ENCODE peak calls at places on chromosomes 4 and X, in ten cellular contexts. One of them, this sample, is unnamed.

GRCh38 chrX:14056201-14056600 is 26.5 kb upstream of the GEMIN8 start:
- DNase-seq in heart left ventricle: no peak
- DNase-seq in kidney: no peak
- DNase-seq in cardiac fibroblast: no peak
- DNase-seq in dorsolateral prefrontal cortex: no peak
- DNase-seq in tibial nerve: no peak
- DNase-seq in neural progenitor cell: no peak
- DNase-seq in GM13977: no peak
- DNase-seq in left lung: no peak
- DNase-seq in breast epithelium: no peak
- DNase-seq in this sample: no peak

GRCh38 chrX:48934581-48935331 is 15.9 kb upstream of the PIM2 start:
- DNase-seq in kidney: no peak
- DNase-seq in GM13977: no peak
- DNase-seq in left lung: no peak
- DNase-seq in breast epithelium: no peak
- DNase-seq in neural progenitor cell: no peak
- DNase-seq in tibial nerve: no peak
- DNase-seq in heart left ventricle: no peak
- DNase-seq in cardiac fibroblast: no peak
- DNase-seq in dorsolateral prefrontal cortex: no peak
- DNase-seq in this sample: no peak

GRCh38 chr4:6227412-6228157 is 27.2 kb upstream of the JAKMIP1 start:
- DNase-seq in breast epithelium: peak
- DNase-seq in cardiac fibroblast: no peak
- DNase-seq in GM13977: no peak
- DNase-seq in kidney: no peak
- DNase-seq in tibial nerve: no peak
- DNase-seq in dorsolateral prefrontal cortex: no peak
- DNase-seq in neural progenitor cell: no peak
- DNase-seq in left lung: no peak
- DNase-seq in heart left ventricle: no peak
- DNase-seq in this sample: no peak

GRCh38 chr4:173013232-173013932 is 155.2 kb upstream of the GALNT7 start:
- DNase-seq in dorsolateral prefrontal cortex: no peak
- DNase-seq in tibial nerve: peak
- DNase-seq in left lung: no peak
- DNase-seq in cardiac fibroblast: peak
- DNase-seq in breast epithelium: no peak
- DNase-seq in neural progenitor cell: peak
- DNase-seq in heart left ventricle: no peak
- DNase-seq in kidney: no peak
- DNase-seq in GM13977: peak
- DNase-seq in this sample: peak

GRCh38 chr4:150769235-150769634 is 187.3 kb downstream of the MAB21L2 start:
- DNase-seq in GM13977: no peak
- DNase-seq in breast epithelium: no peak
- DNase-seq in dorsolateral prefrontal cortex: no peak
- DNase-seq in heart left ventricle: no peak
- DNase-seq in tibial nerve: no peak
- DNase-seq in left lung: no peak
- DNase-seq in cardiac fibroblast: peak
- DNase-seq in neural progenitor cell: no peak
- DNase-seq in kidney: no peak
- DNase-seq in this sample: no peak

GRCh38 chrX:40945366-40945713 is 139.9 kb upstream of the USP9X start:
- DNase-seq in dorsolateral prefrontal cortex: no peak
- DNase-seq in kidney: no peak
- DNase-seq in cardiac fibroblast: peak
- DNase-seq in neural progenitor cell: no peak
- DNase-seq in heart left ventricle: no peak
- DNase-seq in GM13977: peak
- DNase-seq in left lung: no peak
- DNase-seq in breast epithelium: no peak
- DNase-seq in tibial nerve: no peak
- DNase-seq in this sample: no peak

GRCh38 chrX:119541188-119541587 is 24.0 kb downstream of the STEEP1 start:
- DNase-seq in GM13977: no peak
- DNase-seq in breast epithelium: no peak
- DNase-seq in kidney: no peak
- DNase-seq in heart left ventricle: no peak
- DNase-seq in tibial nerve: no peak
- DNase-seq in cardiac fibroblast: peak
- DNase-seq in neural progenitor cell: no peak
- DNase-seq in dorsolateral prefrontal cortex: no peak
- DNase-seq in left lung: no peak
- DNase-seq in this sample: no peak

GRCh38 chr4:120922390-120923200 is at the start of gene PRDM5:
- DNase-seq in breast epithelium: peak
- DNase-seq in GM13977: peak
- DNase-seq in heart left ventricle: peak
- DNase-seq in cardiac fibroblast: peak
- DNase-seq in kidney: peak
- DNase-seq in tibial nerve: peak
- DNase-seq in neural progenitor cell: peak
- DNase-seq in left lung: peak
- DNase-seq in dorsolateral prefrontal cortex: no peak
- DNase-seq in this sample: peak

GRCh38 chrX:103533428-103534216 is 14.3 kb upstream of the RAB40A start:
- DNase-seq in left lung: no peak
- DNase-seq in breast epithelium: peak
- DNase-seq in dorsolateral prefrontal cortex: peak
- DNase-seq in neural progenitor cell: peak
- DNase-seq in heart left ventricle: peak
- DNase-seq in GM13977: peak
- DNase-seq in kidney: peak
- DNase-seq in cardiac fibroblast: peak
- DNase-seq in tibial nerve: peak
- DNase-seq in this sample: peak

GRCh38 chrX:39731735-39732134 is 366.0 kb downstream of the BCOR start:
- DNase-seq in breast epithelium: no peak
- DNase-seq in left lung: no peak
- DNase-seq in heart left ventricle: peak
- DNase-seq in tibial nerve: no peak
- DNase-seq in neural progenitor cell: no peak
- DNase-seq in dorsolateral prefrontal cortex: no peak
- DNase-seq in GM13977: no peak
- DNase-seq in kidney: no peak
- DNase-seq in cardiac fibroblast: no peak
- DNase-seq in this sample: no peak

GRCh38 chr4:183443609-183444148 is 757 bp upstream of the CDKN2AIP start:
- DNase-seq in cardiac fibroblast: no peak
- DNase-seq in GM13977: no peak
- DNase-seq in heart left ventricle: no peak
- DNase-seq in dorsolateral prefrontal cortex: peak
- DNase-seq in neural progenitor cell: no peak
- DNase-seq in breast epithelium: no peak
- DNase-seq in left lung: no peak
- DNase-seq in kidney: no peak
- DNase-seq in tibial nerve: peak
- DNase-seq in this sample: no peak

GRCh38 chr4:78057135-78057599 is at the start of gene FRAS1:
- DNase-seq in cardiac fibroblast: no peak
- DNase-seq in heart left ventricle: peak
- DNase-seq in breast epithelium: no peak
- DNase-seq in dorsolateral prefrontal cortex: peak
- DNase-seq in GM13977: peak
- DNase-seq in tibial nerve: no peak
- DNase-seq in kidney: peak
- DNase-seq in neural progenitor cell: peak
- DNase-seq in left lung: peak
- DNase-seq in this sample: peak

GRCh38 chr4:52837716-52838558 is 24.2 kb upstream of the RASL11B start:
- DNase-seq in GM13977: no peak
- DNase-seq in breast epithelium: no peak
- DNase-seq in kidney: no peak
- DNase-seq in dorsolateral prefrontal cortex: no peak
- DNase-seq in tibial nerve: no peak
- DNase-seq in neural progenitor cell: no peak
- DNase-seq in left lung: no peak
- DNase-seq in heart left ventricle: no peak
- DNase-seq in cardiac fibroblast: peak
- DNase-seq in this sample: no peak

GRCh38 chrX:1468250-1468772 is 15.6 kb upstream of the ASMTL start:
- DNase-seq in GM13977: peak
- DNase-seq in kidney: peak
- DNase-seq in neural progenitor cell: no peak
- DNase-seq in left lung: no peak
- DNase-seq in tibial nerve: no peak
- DNase-seq in cardiac fibroblast: peak
- DNase-seq in dorsolateral prefrontal cortex: peak
- DNase-seq in heart left ventricle: no peak
- DNase-seq in breast epithelium: no peak
- DNase-seq in this sample: no peak

GRCh38 chrX:124341361-124342132 is 4.8 kb upstream of the SH2D1A start:
- DNase-seq in heart left ventricle: no peak
- DNase-seq in left lung: no peak
- DNase-seq in tibial nerve: no peak
- DNase-seq in neural progenitor cell: no peak
- DNase-seq in cardiac fibroblast: no peak
- DNase-seq in breast epithelium: no peak
- DNase-seq in GM13977: no peak
- DNase-seq in dorsolateral prefrontal cortex: no peak
- DNase-seq in kidney: no peak
- DNase-seq in this sample: no peak

DNA sequence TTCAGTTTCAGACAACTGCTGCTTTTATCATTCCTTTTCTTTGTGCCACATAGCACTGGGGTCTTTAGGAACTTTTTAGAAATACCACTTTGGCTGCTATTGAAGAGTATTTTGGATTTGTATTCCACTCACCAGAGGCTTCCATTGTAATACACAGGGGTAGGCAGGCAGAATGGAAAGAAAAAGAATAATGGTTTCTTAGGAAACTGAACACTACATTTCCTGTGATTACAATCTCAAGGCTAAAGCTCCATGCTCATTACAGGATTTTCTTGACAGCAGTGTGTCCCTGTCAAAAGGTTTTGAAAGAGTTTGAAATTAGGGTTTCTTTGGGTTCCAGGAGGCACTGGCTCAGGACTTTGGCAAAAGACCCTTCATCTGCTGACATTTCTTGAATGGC is 74.9 kb upstream of the STIM2 start:
- DNase-seq in left lung: no peak
- DNase-seq in heart left ventricle: no peak
- DNase-seq in neural progenitor cell: no peak
- DNase-seq in dorsolateral prefrontal cortex: no peak
- DNase-seq in breast epithelium: no peak
- DNase-seq in cardiac fibroblast: no peak
- DNase-seq in GM13977: no peak
- DNase-seq in tibial nerve: no peak
- DNase-seq in kidney: no peak
- DNase-seq in this sample: no peak
- TF ChIP-seq CTCF in left lung: no peak
- TF ChIP-seq CTCF in heart left ventricle: no peak
- TF ChIP-seq CTCF in neural progenitor cell: no peak
- TF ChIP-seq CTCF in dorsolateral prefrontal cortex: no peak
- TF ChIP-seq CTCF in breast epithelium: no peak
- TF ChIP-seq CTCF in cardiac fibroblast: no peak
- TF ChIP-seq CTCF in GM13977: no peak
- TF ChIP-seq CTCF in tibial nerve: no peak
- TF ChIP-seq CTCF in kidney: no peak
- TF ChIP-seq CTCF in this sample: no peak

DNA sequence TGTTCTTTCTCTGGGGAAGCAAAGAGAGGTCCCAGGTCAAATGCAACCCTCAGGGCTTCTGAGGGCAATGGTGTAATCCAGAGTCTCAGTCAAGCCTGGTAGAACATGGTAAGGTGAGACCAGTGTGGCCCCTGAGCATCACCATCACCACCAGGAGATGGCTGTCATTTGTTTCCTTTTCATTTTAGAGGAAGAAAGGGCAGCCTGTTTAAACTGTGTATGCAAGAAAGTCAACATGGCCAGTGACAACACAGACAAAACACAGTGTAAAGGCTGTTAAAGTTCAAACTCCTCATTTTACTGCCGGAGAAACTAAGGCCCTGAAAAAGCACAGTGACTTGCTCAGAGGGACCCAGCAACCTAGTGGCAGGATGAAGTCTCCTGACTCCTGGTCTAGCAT is 2.0 kb upstream of the EDA start:
- DNase-seq in left lung: no peak
- DNase-seq in dorsolateral prefrontal cortex: no peak
- DNase-seq in neural progenitor cell: no peak
- DNase-seq in heart left ventricle: no peak
- DNase-seq in GM13977: no peak
- DNase-seq in breast epithelium: no peak
- DNase-seq in tibial nerve: no peak
- DNase-seq in cardiac fibroblast: no peak
- DNase-seq in kidney: no peak
- DNase-seq in this sample: no peak
- TF ChIP-seq CTCF in left lung: no peak
- TF ChIP-seq CTCF in dorsolateral prefrontal cortex: no peak
- TF ChIP-seq CTCF in neural progenitor cell: no peak
- TF ChIP-seq CTCF in heart left ventricle: no peak
- TF ChIP-seq CTCF in GM13977: no peak
- TF ChIP-seq CTCF in breast epithelium: no peak
- TF ChIP-seq CTCF in tibial nerve: no peak
- TF ChIP-seq CTCF in cardiac fibroblast: no peak
- TF ChIP-seq CTCF in kidney: no peak
- TF ChIP-seq CTCF in this sample: no peak

GRCh38 chrX:149825424-149825823 is 43.7 kb downstream of the MAGEA9 start:
- DNase-seq in neural progenitor cell: peak
- DNase-seq in GM13977: no peak
- DNase-seq in kidney: no peak
- DNase-seq in breast epithelium: no peak
- DNase-seq in left lung: no peak
- DNase-seq in heart left ventricle: no peak
- DNase-seq in dorsolateral prefrontal cortex: no peak
- DNase-seq in tibial nerve: no peak
- DNase-seq in cardiac fibroblast: peak
- DNase-seq in this sample: peak
- TF ChIP-seq CTCF in neural progenitor cell: peak
- TF ChIP-seq CTCF in GM13977: peak
- TF ChIP-seq CTCF in kidney: no peak
- TF ChIP-seq CTCF in breast epithelium: no peak
- TF ChIP-seq CTCF in left lung: no peak
- TF ChIP-seq CTCF in heart left ventricle: peak
- TF ChIP-seq CTCF in dorsolateral prefrontal cortex: peak
- TF ChIP-seq CTCF in tibial nerve: no peak
- TF ChIP-seq CTCF in cardiac fibroblast: peak
- TF ChIP-seq CTCF in this sample: no peak

DNA sequence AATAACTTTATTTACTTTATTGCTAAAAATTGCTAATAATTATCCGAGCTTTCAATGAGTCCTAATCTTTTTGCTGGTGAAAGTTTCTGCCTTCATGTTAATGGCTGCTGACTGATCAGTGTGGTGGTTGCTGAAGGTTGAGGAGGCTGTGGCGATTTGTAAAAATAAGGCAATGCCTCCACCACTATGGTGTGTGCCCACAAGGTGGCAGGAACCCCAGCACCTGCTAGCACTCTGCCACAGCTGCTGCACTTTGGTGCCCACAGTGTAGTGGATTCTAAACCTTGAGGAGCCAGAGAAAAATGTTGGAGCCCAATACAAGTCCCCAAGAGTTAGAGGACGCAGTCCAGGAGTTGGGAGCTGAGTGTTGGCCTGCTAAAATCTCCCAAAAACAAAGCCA is 1237.1 kb downstream of the PCDH19 start:
- DNase-seq in dorsolateral prefrontal cortex: no peak
- DNase-seq in GM13977: no peak
- DNase-seq in kidney: no peak
- DNase-seq in neural progenitor cell: peak
- DNase-seq in tibial nerve: no peak
- DNase-seq in breast epithelium: no peak
- DNase-seq in heart left ventricle: no peak
- DNase-seq in left lung: no peak
- DNase-seq in cardiac fibroblast: no peak
- DNase-seq in this sample: no peak
- TF ChIP-seq CTCF in dorsolateral prefrontal cortex: no peak
- TF ChIP-seq CTCF in GM13977: no peak
- TF ChIP-seq CTCF in kidney: no peak
- TF ChIP-seq CTCF in neural progenitor cell: peak
- TF ChIP-seq CTCF in tibial nerve: no peak
- TF ChIP-seq CTCF in breast epithelium: no peak
- TF ChIP-seq CTCF in heart left ventricle: no peak
- TF ChIP-seq CTCF in left lung: no peak
- TF ChIP-seq CTCF in cardiac fibroblast: no peak
- TF ChIP-seq CTCF in this sample: no peak

This sample was measured in nephron progenitor cell.